ENCODE peak calls at places on chromosomes 3 and 15, in seven cellular contexts. One of them, this sample, is unnamed.

GRCh38 chr15:89673162-89673506 is 6.0 kb downstream of the PLIN1 start:
- DNase-seq in dorsolateral prefrontal cortex: no peak
- DNase-seq in HCT116: peak
- DNase-seq in tibial artery: no peak
- DNase-seq in astrocyte of the spinal cord: no peak
- DNase-seq in brain microvascular endothelial cell: no peak
- DNase-seq in breast epithelium: no peak
- DNase-seq in this sample: peak

GRCh38 chr3:62110801-62111200 is 262.5 kb downstream of the FEZF2 start:
- DNase-seq in dorsolateral prefrontal cortex: no peak
- DNase-seq in HCT116: no peak
- DNase-seq in tibial artery: no peak
- DNase-seq in brain microvascular endothelial cell: no peak
- DNase-seq in astrocyte of the spinal cord: no peak
- DNase-seq in breast epithelium: no peak
- DNase-seq in this sample: no peak

GRCh38 chr3:196501316-196502064 is 2.1 kb downstream of the RNF168 start:
- DNase-seq in dorsolateral prefrontal cortex: no peak
- DNase-seq in tibial artery: no peak
- DNase-seq in astrocyte of the spinal cord: peak
- DNase-seq in breast epithelium: no peak
- DNase-seq in brain microvascular endothelial cell: peak
- DNase-seq in HCT116: no peak
- DNase-seq in this sample: peak

GRCh38 chr15:70833897-70834765 is 19.8 kb downstream of the LARP6 start:
- DNase-seq in astrocyte of the spinal cord: peak
- DNase-seq in brain microvascular endothelial cell: peak
- DNase-seq in dorsolateral prefrontal cortex: no peak
- DNase-seq in tibial artery: no peak
- DNase-seq in breast epithelium: no peak
- DNase-seq in HCT116: peak
- DNase-seq in this sample: peak

GRCh38 chr15:52050416-52050815 is 31.4 kb downstream of the MAPK6 start:
- DNase-seq in brain microvascular endothelial cell: no peak
- DNase-seq in HCT116: no peak
- DNase-seq in tibial artery: no peak
- DNase-seq in dorsolateral prefrontal cortex: no peak
- DNase-seq in astrocyte of the spinal cord: peak
- DNase-seq in breast epithelium: no peak
- DNase-seq in this sample: peak

GRCh38 chr15:91480426-91480825 is 373.1 kb upstream of the SLCO3A1 start:
- DNase-seq in astrocyte of the spinal cord: no peak
- DNase-seq in brain microvascular endothelial cell: no peak
- DNase-seq in HCT116: no peak
- DNase-seq in dorsolateral prefrontal cortex: no peak
- DNase-seq in tibial artery: no peak
- DNase-seq in breast epithelium: no peak
- DNase-seq in this sample: no peak

GRCh38 chr15:31975446-31976229 is 54.7 kb upstream of the CHRNA7 start:
- DNase-seq in tibial artery: no peak
- DNase-seq in brain microvascular endothelial cell: no peak
- DNase-seq in astrocyte of the spinal cord: no peak
- DNase-seq in breast epithelium: no peak
- DNase-seq in HCT116: no peak
- DNase-seq in dorsolateral prefrontal cortex: no peak
- DNase-seq in this sample: no peak

GRCh38 chr3:46193436-46193835 is 14.7 kb downstream of the CCR1 start:
- DNase-seq in breast epithelium: no peak
- DNase-seq in tibial artery: no peak
- DNase-seq in dorsolateral prefrontal cortex: no peak
- DNase-seq in astrocyte of the spinal cord: no peak
- DNase-seq in HCT116: no peak
- DNase-seq in brain microvascular endothelial cell: no peak
- DNase-seq in this sample: peak

GRCh38 chr15:73605759-73606423 is 27.3 kb downstream of the NPTN start:
- DNase-seq in HCT116: no peak
- DNase-seq in tibial artery: no peak
- DNase-seq in dorsolateral prefrontal cortex: no peak
- DNase-seq in breast epithelium: no peak
- DNase-seq in astrocyte of the spinal cord: no peak
- DNase-seq in brain microvascular endothelial cell: no peak
- DNase-seq in this sample: no peak

GRCh38 chr3:72246685-72247084 is 461.7 kb upstream of the PROK2 start:
- DNase-seq in brain microvascular endothelial cell: no peak
- DNase-seq in HCT116: no peak
- DNase-seq in astrocyte of the spinal cord: no peak
- DNase-seq in dorsolateral prefrontal cortex: peak
- DNase-seq in breast epithelium: no peak
- DNase-seq in tibial artery: peak
- DNase-seq in this sample: no peak

GRCh38 chr3:171504376-171504775 is 44.2 kb upstream of the TNIK start:
- DNase-seq in tibial artery: no peak
- DNase-seq in brain microvascular endothelial cell: no peak
- DNase-seq in astrocyte of the spinal cord: no peak
- DNase-seq in HCT116: no peak
- DNase-seq in breast epithelium: no peak
- DNase-seq in dorsolateral prefrontal cortex: no peak
- DNase-seq in this sample: no peak

GRCh38 chr3:196643201-196643749 is 3.8 kb downstream of the NRROS start:
- DNase-seq in HCT116: no peak
- DNase-seq in brain microvascular endothelial cell: no peak
- DNase-seq in breast epithelium: no peak
- DNase-seq in astrocyte of the spinal cord: no peak
- DNase-seq in dorsolateral prefrontal cortex: no peak
- DNase-seq in tibial artery: no peak
- DNase-seq in this sample: no peak

GRCh38 chr15:71659730-71660067 is 150.7 kb upstream of the NR2E3 start:
- DNase-seq in astrocyte of the spinal cord: no peak
- DNase-seq in brain microvascular endothelial cell: no peak
- DNase-seq in dorsolateral prefrontal cortex: no peak
- DNase-seq in tibial artery: no peak
- DNase-seq in breast epithelium: no peak
- DNase-seq in HCT116: no peak
- DNase-seq in this sample: no peak

GRCh38 chr3:24137958-24138875 is 193.1 kb downstream of the NR1D2 start:
- DNase-seq in tibial artery: no peak
- DNase-seq in astrocyte of the spinal cord: no peak
- DNase-seq in brain microvascular endothelial cell: no peak
- DNase-seq in HCT116: no peak
- DNase-seq in dorsolateral prefrontal cortex: no peak
- DNase-seq in breast epithelium: peak
- DNase-seq in this sample: peak

GRCh38 chr3:146159616-146160232 is 1.3 kb downstream of the PLOD2 start:
- DNase-seq in dorsolateral prefrontal cortex: no peak
- DNase-seq in tibial artery: no peak
- DNase-seq in brain microvascular endothelial cell: no peak
- DNase-seq in HCT116: no peak
- DNase-seq in astrocyte of the spinal cord: no peak
- DNase-seq in breast epithelium: no peak
- DNase-seq in this sample: no peak

GRCh38 chr15:50044406-50044805 is 74.6 kb downstream of the ATP8B4 start:
- DNase-seq in breast epithelium: no peak
- DNase-seq in HCT116: no peak
- DNase-seq in tibial artery: no peak
- DNase-seq in astrocyte of the spinal cord: no peak
- DNase-seq in brain microvascular endothelial cell: no peak
- DNase-seq in dorsolateral prefrontal cortex: no peak
- DNase-seq in this sample: no peak

GRCh38 chr3:53161820-53162671 is 1.0 kb downstream of the PRKCD start:
- DNase-seq in dorsolateral prefrontal cortex: no peak
- DNase-seq in astrocyte of the spinal cord: peak
- DNase-seq in HCT116: no peak
- DNase-seq in tibial artery: no peak
- DNase-seq in breast epithelium: no peak
- DNase-seq in brain microvascular endothelial cell: no peak
- DNase-seq in this sample: no peak

GRCh38 chr15:26869628-26870027 is 2.8 kb downstream of the GABRA5 start:
- DNase-seq in tibial artery: no peak
- DNase-seq in astrocyte of the spinal cord: no peak
- DNase-seq in HCT116: no peak
- DNase-seq in brain microvascular endothelial cell: no peak
- DNase-seq in dorsolateral prefrontal cortex: no peak
- DNase-seq in breast epithelium: no peak
- DNase-seq in this sample: no peak

GRCh38 chr3:36893137-36893557 is 51.7 kb downstream of the TRANK1 start:
- DNase-seq in breast epithelium: no peak
- DNase-seq in tibial artery: no peak
- DNase-seq in astrocyte of the spinal cord: peak
- DNase-seq in brain microvascular endothelial cell: peak
- DNase-seq in HCT116: no peak
- DNase-seq in dorsolateral prefrontal cortex: no peak
- DNase-seq in this sample: peak

GRCh38 chr3:9113040-9113439 is 136.4 kb downstream of the SRGAP3 start:
- DNase-seq in dorsolateral prefrontal cortex: no peak
- DNase-seq in tibial artery: no peak
- DNase-seq in breast epithelium: no peak
- DNase-seq in HCT116: no peak
- DNase-seq in astrocyte of the spinal cord: no peak
- DNase-seq in brain microvascular endothelial cell: no peak
- DNase-seq in this sample: no peak

GRCh38 chr3:105850593-105850992 is 18.2 kb downstream of the CBLB start:
- DNase-seq in HCT116: no peak
- DNase-seq in dorsolateral prefrontal cortex: no peak
- DNase-seq in astrocyte of the spinal cord: no peak
- DNase-seq in tibial artery: no peak
- DNase-seq in brain microvascular endothelial cell: no peak
- DNase-seq in breast epithelium: no peak
- DNase-seq in this sample: no peak

GRCh38 chr3:143847787-143848631 is at the start of gene SLC9A9:
- DNase-seq in breast epithelium: no peak
- DNase-seq in dorsolateral prefrontal cortex: peak
- DNase-seq in HCT116: no peak
- DNase-seq in tibial artery: no peak
- DNase-seq in brain microvascular endothelial cell: peak
- DNase-seq in astrocyte of the spinal cord: peak
- DNase-seq in this sample: peak

GRCh38 chr15:75029378-75030022 is 6.1 kb downstream of the PPCDC start:
- DNase-seq in brain microvascular endothelial cell: peak
- DNase-seq in HCT116: peak
- DNase-seq in breast epithelium: peak
- DNase-seq in dorsolateral prefrontal cortex: peak
- DNase-seq in astrocyte of the spinal cord: peak
- DNase-seq in tibial artery: peak
- DNase-seq in this sample: peak

GRCh38 chr15:82317091-82317489 is 32.2 kb downstream of the GOLGA6L10 start:
- DNase-seq in brain microvascular endothelial cell: no peak
- DNase-seq in tibial artery: no peak
- DNase-seq in astrocyte of the spinal cord: no peak
- DNase-seq in breast epithelium: no peak
- DNase-seq in dorsolateral prefrontal cortex: no peak
- DNase-seq in HCT116: no peak
- DNase-seq in this sample: no peak

DNA sequence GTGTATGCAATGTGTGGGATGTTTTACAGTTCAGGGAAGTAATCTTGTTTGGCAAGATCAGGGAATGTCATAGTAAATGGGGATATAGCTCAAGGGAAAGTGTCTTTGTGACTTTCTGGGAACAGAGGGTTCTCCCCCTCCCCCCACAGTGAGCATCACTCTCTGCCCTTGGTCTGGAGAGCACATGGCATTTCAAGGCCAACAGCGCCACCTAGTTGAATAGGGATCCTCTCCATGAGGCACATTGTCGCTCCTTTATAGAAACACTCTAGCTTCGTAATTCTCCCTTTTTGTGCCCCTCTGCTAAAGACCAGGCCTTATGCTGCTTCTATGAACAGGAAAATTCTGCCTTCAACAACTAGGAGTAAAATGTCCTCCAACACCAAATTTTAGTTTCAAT is 37.1 kb upstream of the ARNT2 start:
- DNase-seq in brain microvascular endothelial cell: peak
- DNase-seq in HCT116: peak
- DNase-seq in dorsolateral prefrontal cortex: no peak
- DNase-seq in breast epithelium: no peak
- DNase-seq in astrocyte of the spinal cord: no peak
- DNase-seq in tibial artery: no peak
- DNase-seq in this sample: peak
- TF ChIP-seq CTCF in brain microvascular endothelial cell: peak
- TF ChIP-seq CTCF in HCT116: peak
- TF ChIP-seq CTCF in dorsolateral prefrontal cortex: no peak
- TF ChIP-seq CTCF in breast epithelium: no peak
- TF ChIP-seq CTCF in astrocyte of the spinal cord: no peak
- TF ChIP-seq CTCF in tibial artery: no peak
- TF ChIP-seq CTCF in this sample: peak

GRCh38 chr15:53976844-53977392 is 1.3 kb upstream of the UNC13C start:
- DNase-seq in astrocyte of the spinal cord: no peak
- DNase-seq in HCT116: no peak
- DNase-seq in brain microvascular endothelial cell: peak
- DNase-seq in dorsolateral prefrontal cortex: no peak
- DNase-seq in breast epithelium: no peak
- DNase-seq in tibial artery: peak
- DNase-seq in this sample: peak
- TF ChIP-seq CTCF in astrocyte of the spinal cord: no peak
- TF ChIP-seq CTCF in HCT116: no peak
- TF ChIP-seq CTCF in brain microvascular endothelial cell: no peak
- TF ChIP-seq CTCF in dorsolateral prefrontal cortex: no peak
- TF ChIP-seq CTCF in breast epithelium: no peak
- TF ChIP-seq CTCF in tibial artery: peak
- TF ChIP-seq CTCF in this sample: peak

DNA sequence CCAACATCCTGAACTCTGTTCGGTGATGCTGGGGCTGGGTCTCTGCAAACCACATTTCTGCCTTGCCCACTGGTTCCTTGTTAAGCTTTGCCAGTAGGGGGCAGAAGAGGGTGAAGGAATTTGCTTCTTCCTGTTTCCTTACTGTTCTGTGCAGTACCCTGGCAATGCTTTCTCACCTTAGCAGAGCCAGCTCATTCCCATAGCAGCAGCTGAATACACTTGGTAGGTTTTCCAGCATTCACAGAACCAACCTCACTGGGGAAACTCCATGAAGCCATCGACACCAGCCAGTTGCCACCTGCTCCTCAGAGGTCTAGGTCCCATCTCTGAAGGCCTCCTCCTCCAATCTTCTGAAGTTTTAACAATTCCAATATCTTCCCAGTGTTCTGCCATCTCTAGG is 308.4 kb downstream of the PDCD6IP start:
- DNase-seq in dorsolateral prefrontal cortex: no peak
- DNase-seq in astrocyte of the spinal cord: peak
- DNase-seq in brain microvascular endothelial cell: peak
- DNase-seq in HCT116: peak
- DNase-seq in tibial artery: no peak
- DNase-seq in breast epithelium: no peak
- DNase-seq in this sample: peak
- TF ChIP-seq CTCF in dorsolateral prefrontal cortex: peak
- TF ChIP-seq CTCF in astrocyte of the spinal cord: peak
- TF ChIP-seq CTCF in brain microvascular endothelial cell: peak
- TF ChIP-seq CTCF in HCT116: peak
- TF ChIP-seq CTCF in tibial artery: peak
- TF ChIP-seq CTCF in breast epithelium: peak
- TF ChIP-seq CTCF in this sample: peak

DNA sequence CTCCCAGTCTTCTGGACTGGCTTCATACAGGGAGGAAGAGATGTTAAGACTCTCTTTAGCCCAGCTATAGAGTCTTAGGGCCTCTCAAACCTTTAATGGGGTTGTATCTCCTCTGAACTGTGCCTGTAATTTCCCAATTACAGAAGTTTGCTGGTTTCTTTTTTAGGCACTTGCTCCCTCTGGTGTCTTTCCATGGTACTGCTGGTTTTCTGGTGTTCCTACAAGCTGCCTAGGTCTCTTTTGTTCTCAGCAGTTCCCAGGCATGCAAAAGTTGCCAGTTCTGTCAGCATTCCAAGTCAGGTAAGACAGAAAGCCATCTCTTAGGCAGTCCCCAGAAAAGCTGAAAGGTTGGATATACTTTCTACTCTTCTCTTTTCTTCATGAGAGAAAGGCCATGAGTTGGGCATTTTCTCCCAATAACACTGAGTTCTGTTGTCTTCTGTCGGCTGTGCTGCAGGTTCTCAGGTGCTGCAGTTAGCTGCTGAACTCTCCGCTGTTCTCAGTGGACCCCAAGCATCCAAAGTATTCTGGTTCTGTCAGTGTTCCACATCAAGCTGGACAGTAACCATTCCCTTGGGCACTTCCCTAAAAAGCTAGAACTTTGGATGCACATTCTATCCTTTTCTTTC is 54.4 kb upstream of the EHHADH start:
- DNase-seq in astrocyte of the spinal cord: peak
- DNase-seq in breast epithelium: no peak
- DNase-seq in HCT116: peak
- DNase-seq in brain microvascular endothelial cell: peak
- DNase-seq in dorsolateral prefrontal cortex: no peak
- DNase-seq in tibial artery: no peak
- DNase-seq in this sample: peak
- TF ChIP-seq CTCF in astrocyte of the spinal cord: peak
- TF ChIP-seq CTCF in breast epithelium: peak
- TF ChIP-seq CTCF in HCT116: peak
- TF ChIP-seq CTCF in brain microvascular endothelial cell: peak
- TF ChIP-seq CTCF in dorsolateral prefrontal cortex: peak
- TF ChIP-seq CTCF in tibial artery: peak
- TF ChIP-seq CTCF in this sample: peak